ENCODE peak calls at places on chromosomes 4 and X, in four cellular contexts. R is IMR-90, K is neuronal stem cell, P is mesenchymal stem cell. Q is an unnamed sample.

GRCh38 chrX:94107981-94108380 is 434.0 kb downstream of the FAM133A start:
- DNase-seq in R (no peak), K (no peak), P (no peak), Q (no peak)

GRCh38 chrX:6067600-6067999 is 161.1 kb downstream of the NLGN4X start:
- DNase-seq in R (no peak), K (no peak), P (no peak), Q (no peak)

GRCh38 chrX:129041319-129041718 is 482.0 kb downstream of the SMARCA1 start:
- DNase-seq in R (no peak), K (no peak), P (no peak), Q (no peak)

GRCh38 chrX:136086521-136086920 is 60.8 kb upstream of the FHL1 start:
- DNase-seq in R (peak; percentile 24), K (no peak), P (peak; percentile 6), Q (no peak)

GRCh38 chrX:132622130-132622529 is 133.3 kb upstream of the MBNL3 start:
- DNase-seq in R (peak; percentile 35), K (no peak), P (peak; percentile 72), Q (no peak)

GRCh38 chr4:8188743-8189550 is 10.1 kb upstream of the SH3TC1 start:
- DNase-seq in R (no peak), K (no peak), P (no peak), Q (no peak)

GRCh38 chr4:75598390-75598789 is 31.9 kb downstream of the CDKL2 start:
- DNase-seq in R (peak; percentile 39), K (no peak), P (peak; percentile 56), Q (no peak)

GRCh38 chr4:143337600-143338287 is 1.1 kb downstream of the GAB1 start:
- DNase-seq in R (peak; percentile 58), K (no peak), P (peak; percentile 72), Q (peak; percentile 38)

GRCh38 chr4:148847544-148847943 is 405.3 kb upstream of the NR3C2 start:
- DNase-seq in R (no peak), K (no peak), P (no peak), Q (no peak)

GRCh38 chrX:130482871-130483270 is 81.1 kb downstream of the RBMX2 start:
- DNase-seq in R (no peak), K (no peak), P (no peak), Q (no peak)

GRCh38 chr4:132737344-132737743 is 411.8 kb upstream of the PCDH10 start:
- DNase-seq in R (no peak), K (peak; percentile 4), P (no peak), Q (peak; percentile 68)

GRCh38 chr4:185237185-185237584 is 27.8 kb downstream of the SNX25 start:
- DNase-seq in R (no peak), K (no peak), P (peak; percentile 84), Q (no peak)

GRCh38 chr4:83308672-83309071 is 24.1 kb upstream of the COQ2 start:
- DNase-seq in R (no peak), K (no peak), P (no peak), Q (peak; percentile 67)

GRCh38 chrX:39308126-39308525 is 506.9 kb downstream of the MID1IP1 start:
- DNase-seq in R (no peak), K (no peak), P (peak; percentile 46), Q (no peak)

GRCh38 chr4:152510349-152511147 is 25.3 kb downstream of the FBXW7 start:
- DNase-seq in R (no peak), K (no peak), P (no peak), Q (no peak)

GRCh38 chrX:74382613-74383012 is 38.7 kb upstream of the SLC16A2 start:
- DNase-seq in R (peak; percentile 66), K (peak; percentile 26), P (peak; percentile 64), Q (peak; percentile 70)

GRCh38 chr4:97493815-97494518 is 649.3 kb downstream of the STPG2 start:
- DNase-seq in R (no peak), K (no peak), P (no peak), Q (no peak)

GRCh38 chr4:39114436-39114835 is 52.4 kb downstream of the KLHL5 start:
- DNase-seq in R (peak; percentile 46), K (no peak), P (peak; percentile 54), Q (no peak)

GRCh38 chr4:3810111-3810680 is 44.0 kb downstream of the ADRA2C start:
- DNase-seq in R (no peak), K (no peak), P (no peak), Q (no peak)

GRCh38 chr4:81698536-81698935 is 226.8 kb upstream of the RASGEF1B start:
- DNase-seq in R (no peak), K (peak; percentile 20), P (no peak), Q (no peak)

GRCh38 chr4:2761035-2761923 is 5.1 kb upstream of the TNIP2 start:
- DNase-seq in R (no peak), K (no peak), P (peak; percentile 33), Q (peak; percentile 64)

GRCh38 chrX:84747516-84747915 is 245.3 kb upstream of the HDX start:
- DNase-seq in R (no peak), K (no peak), P (no peak), Q (no peak)

GRCh38 chr4:185296665-185297460 is 87.5 kb downstream of the SNX25 start:
- DNase-seq in R (no peak), K (no peak), P (no peak), Q (no peak)

GRCh38 chr4:3250956-3251690 is 2.2 kb downstream of the MSANTD1 start:
- DNase-seq in R (no peak), K (no peak), P (no peak), Q (peak; percentile 21)

GRCh38 chr4:132334081-132334480 is 815.0 kb upstream of the PCDH10 start:
- DNase-seq in R (peak; percentile 3), K (no peak), P (no peak), Q (no peak)

GRCh38 chrX:130789793-130790192 is 113.2 kb downstream of the ENOX2 start:
- DNase-seq in R (no peak), K (no peak), P (no peak), Q (no peak)

GRCh38 chr4:138996090-138996489 is 19.5 kb upstream of the NOCT start:
- DNase-seq in R (no peak), K (no peak), P (no peak), Q (no peak)

GRCh38 chrX:136310411-136310810 is 9.6 kb downstream of the ADGRG4 start:
- DNase-seq in R (peak; percentile 1), K (peak; percentile 2), P (peak; percentile 43), Q (no peak)

GRCh38 chrX:7316887-7317286 is 168.9 kb upstream of the PUDP start:
- DNase-seq in R (peak; percentile 57), K (no peak), P (peak; percentile 32), Q (no peak)

GRCh38 chr4:120005527-120005926 is 61.1 kb downstream of the MAD2L1 start:
- DNase-seq in R (no peak), K (no peak), P (no peak), Q (peak; percentile 34)

GRCh38 chr4:185792384-185793146 is 19.4 kb downstream of the SORBS2 start:
- DNase-seq in R (peak; percentile 96), K (no peak), P (peak; percentile 90), Q (no peak)

GRCh38 chr4:149523039-149523438 is 292.6 kb downstream of the IQCM start:
- DNase-seq in R (no peak), K (no peak), P (no peak), Q (no peak)

GRCh38 chr4:163587867-163588266 is 93.4 kb downstream of the TMA16 start:
- DNase-seq in R (no peak), K (no peak), P (no peak), Q (no peak)

GRCh38 chr4:66475596-66475995 is 805.3 kb upstream of the EPHA5 start:
- DNase-seq in R (no peak), K (no peak), P (no peak), Q (no peak)

GRCh38 chr4:80071643-80072606 is 1.1 kb downstream of the ANTXR2 start:
- DNase-seq in R (peak; percentile 22), K (peak; percentile 58), P (peak; percentile 59), Q (peak; percentile 73)
- H3K4ac ChIP-seq in R (peak overlapping the region; percentile 86), K (no peak overlapping the region), P (peak overlapping the region; percentile 97), Q (no peak overlapping the region)

GRCh38 chrX:154378799-154379568 is at the start of gene EMD:
- DNase-seq in R (peak; percentile 96), K (peak; percentile 96), P (peak; percentile 97), Q (peak; percentile 98)
- H3K14ac ChIP-seq in R (peak within 1 kb of the TSS; percentile 79), K (peak within 1 kb of the TSS; percentile 82), P (peak within 1 kb of the TSS; percentile 36), Q (peak within 1 kb of the TSS; percentile 92)

GRCh38 chrX:110002300-110003166 is at the start of gene TMEM164:
- DNase-seq in R (peak; percentile 66), K (peak; percentile 48), P (peak; percentile 83), Q (peak; percentile 79)
- H4K91ac ChIP-seq in R (peak within 1 kb of the TSS; percentile 92), K (no peak within 1 kb of the TSS), P (peak within 1 kb of the TSS; percentile 75), Q (no peak within 1 kb of the TSS)

GRCh38 chr4:15469402-15470148 is at the start of gene CC2D2A:
- DNase-seq in R (peak; percentile 69), K (peak; percentile 29), P (peak; percentile 82), Q (peak; percentile 46)
- H3K4ac ChIP-seq in R (peak within 1 kb of the TSS; percentile 46), K (no peak within 1 kb of the TSS), P (no peak within 1 kb of the TSS), Q (no peak within 1 kb of the TSS)

DNA sequence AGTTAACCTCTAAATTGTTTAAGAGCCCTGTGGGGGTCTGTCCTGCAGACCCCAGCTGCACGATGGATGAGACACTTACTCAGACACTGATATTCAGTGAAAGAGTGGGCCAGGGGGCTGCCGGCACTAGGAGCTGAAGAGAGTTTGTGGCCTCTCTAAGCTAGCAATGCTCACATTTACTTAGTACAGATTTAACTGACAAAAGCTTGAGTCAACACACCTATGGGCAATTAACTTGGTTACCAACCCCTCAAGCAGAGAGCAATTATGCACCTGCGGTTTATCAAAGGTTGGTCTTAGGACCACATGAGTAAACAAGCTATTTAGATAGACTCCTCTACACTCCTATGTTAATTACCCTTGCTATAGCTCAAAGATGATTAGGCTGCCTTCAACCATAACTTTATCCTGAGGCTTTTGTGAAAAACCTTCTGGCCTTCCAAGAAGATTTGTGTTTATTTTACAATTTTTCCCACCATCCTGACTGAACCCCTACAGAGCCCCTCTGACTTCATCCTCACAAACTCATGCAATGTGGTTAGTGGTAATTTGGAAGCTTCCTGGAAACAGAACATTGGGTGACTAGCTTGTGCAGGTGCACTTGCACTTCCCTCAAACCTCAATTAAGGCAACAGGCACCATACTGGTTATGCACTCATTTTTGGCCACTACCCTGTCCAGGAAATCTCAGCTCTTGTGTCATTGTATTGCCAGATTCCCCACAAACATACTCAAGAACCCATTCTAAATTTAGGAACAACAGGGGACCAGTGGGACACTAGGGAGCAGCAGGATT is 234.4 kb upstream of the ITM2A start:
- DNase-seq in R (no peak), K (no peak), P (no peak), Q (no peak)
- H3K14ac ChIP-seq in R (no peak overlapping the region), K (no peak overlapping the region), P (no peak overlapping the region), Q (no peak overlapping the region)